ENCODE peak calls at places on chromosomes 5 and 9, in seven cellular contexts. G, I, K, V, W, N and H are unnamed samples.

GRCh38 chr5:79590395-79590999 is 21.7 kb upstream of the TENT2 start:
- DNase-seq in I (no peak), N (no peak), K (no peak), G (no peak), V (no peak), W (no peak), H (no peak)

GRCh38 chr5:172479034-172479783 is 24.9 kb upstream of the SH3PXD2B start:
- DNase-seq in I (peak), N (peak), K (peak), V (peak), G (peak), W (peak), H (peak)

GRCh38 chr9:35711501-35712428 is 20.2 kb downstream of the TLN1 start:
- DNase-seq in K (no peak), W (no peak), G (no peak), N (no peak), I (no peak), V (peak), H (no peak)

GRCh38 chr9:122383992-122384461 is 13.2 kb downstream of the PTGS1 start:
- DNase-seq in G (no peak), N (no peak), K (no peak), W (no peak), I (no peak), V (no peak), H (no peak)

GRCh38 chr9:16828335-16829281 is 41.9 kb downstream of the BNC2 start:
- DNase-seq in W (no peak), V (no peak), K (no peak), N (no peak), I (no peak), G (no peak), H (peak)

GRCh38 chr5:139806726-139807646 is 11.4 kb downstream of the PSD2 start:
- DNase-seq in N (no peak), K (peak), V (no peak), I (no peak), G (peak), W (no peak), H (no peak)

GRCh38 chr5:169970911-169971436 is 9.3 kb downstream of the INSYN2B start:
- DNase-seq in K (no peak), G (no peak), V (no peak), N (no peak), W (no peak), I (no peak), H (no peak)

GRCh38 chr5:67809589-67809988 is 406.0 kb upstream of the PIK3R1 start:
- DNase-seq in W (no peak), N (peak), V (peak), K (no peak), G (no peak), I (peak), H (no peak)

GRCh38 chr5:31866166-31866565 is 227.2 kb downstream of the PDZD2 start:
- DNase-seq in N (no peak), I (no peak), V (no peak), W (no peak), G (no peak), K (no peak), H (no peak)